ENCODE peak calls at places on chromosome 18, in seven cellular contexts. A is thyroid gland, Z is GM13976, D is fibroblast of villous mesenchyme, B is WERI-Rb-1, T is B cell, S is left ventricle myocardium inferior. C is an unnamed sample.

GRCh38 chr18:74742573-74742972 is 144.9 kb downstream of the ZNF407 start:
- DNase-seq in A (peak), T (no peak), Z (no peak), B (no peak), D (no peak), S (no peak), C (no peak)

GRCh38 chr18:11042247-11042646 is 107.1 kb downstream of the PIEZO2 start:
- DNase-seq in Z (no peak), A (no peak), T (no peak), S (no peak), B (no peak), D (peak), C (no peak)

GRCh38 chr18:62045316-62045715 is 141.5 kb downstream of the PIGN start:
- DNase-seq in D (no peak), B (no peak), S (no peak), A (no peak), T (no peak), Z (no peak), C (no peak)

GRCh38 chr18:6752200-6752873 is 22.8 kb downstream of the ARHGAP28 start:
- DNase-seq in D (peak), A (peak), B (no peak), T (no peak), S (no peak), Z (no peak), C (peak)

GRCh38 chr18:6591491-6591890 is 138.0 kb upstream of the ARHGAP28 start:
- DNase-seq in A (no peak), Z (no peak), D (no peak), B (no peak), S (no peak), T (no peak), C (no peak)

GRCh38 chr18:2716394-2717326 is 61.1 kb downstream of the SMCHD1 start:
- DNase-seq in D (no peak), Z (no peak), S (peak), A (no peak), T (no peak), B (no peak), C (no peak)

GRCh38 chr18:49362431-49362830 is 98.0 kb downstream of the DYM start:
- DNase-seq in S (no peak), A (no peak), Z (no peak), B (no peak), D (no peak), T (no peak), C (no peak)

GRCh38 chr18:32301976-32302743 is 112.3 kb downstream of the MEP1B start:
- DNase-seq in D (peak), T (no peak), B (no peak), Z (peak), S (no peak), A (no peak), C (no peak)

GRCh38 chr18:79631096-79631507 is 48.5 kb upstream of the CTDP1 start:
- DNase-seq in T (no peak), S (no peak), A (no peak), Z (no peak), B (peak), D (no peak), C (no peak)

GRCh38 chr18:36158261-36158867 is 28.7 kb downstream of the ELP2 start:
- DNase-seq in S (no peak), Z (no peak), D (peak), A (no peak), T (peak), B (no peak), C (no peak)

GRCh38 chr18:37564796-37565137 is 831 bp downstream of the CELF4 start:
- DNase-seq in T (no peak), B (no peak), Z (peak), S (peak), D (peak), A (peak), C (peak)

DNA sequence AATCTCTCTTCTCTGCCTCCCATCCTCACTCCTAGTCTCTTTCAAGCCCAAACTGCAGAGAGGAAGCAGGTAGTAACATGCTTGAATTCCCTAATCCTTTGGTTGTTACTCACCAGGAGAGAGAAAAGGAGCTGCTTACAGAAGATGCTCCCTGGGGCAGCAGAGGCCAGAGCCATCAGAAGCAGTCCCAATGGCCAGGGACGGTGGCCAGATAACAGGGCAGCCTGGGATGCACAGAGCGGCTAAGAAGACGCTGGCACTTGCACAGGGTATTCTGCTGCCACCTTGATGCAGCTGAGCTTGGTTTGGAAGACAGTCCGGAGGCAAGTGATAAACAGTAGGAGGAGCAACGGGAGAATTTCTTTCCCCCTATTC is 250 bp downstream of the DSC1 start:
- DNase-seq in D (no peak), B (no peak), A (no peak), S (no peak), T (no peak), Z (no peak), C (no peak)
- TF ChIP-seq CTCF in D (no peak), B (no peak), A (no peak), S (no peak), T (no peak), Z (no peak), C (no peak)

DNA sequence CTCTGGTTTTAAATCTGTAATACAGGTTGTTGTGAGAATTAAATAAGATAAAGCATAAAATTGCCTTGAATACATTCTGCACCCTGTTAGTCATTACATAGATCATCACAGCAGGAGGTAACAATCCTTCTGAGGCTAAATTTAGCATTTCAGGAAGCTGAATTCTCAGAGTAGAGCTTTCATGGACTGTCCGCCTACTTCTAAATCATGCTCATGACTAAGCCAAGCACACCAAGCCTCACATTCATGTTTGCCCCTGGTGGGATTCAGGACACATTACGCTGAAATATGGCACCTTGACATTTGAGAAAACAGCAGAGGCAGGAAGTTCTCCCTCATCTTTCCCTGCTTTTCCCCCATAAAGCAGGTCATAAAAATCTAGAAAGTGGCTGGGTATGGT is 16.6 kb upstream of the PIK3C3 start:
- DNase-seq in A (no peak), S (no peak), Z (no peak), T (no peak), B (no peak), D (peak), C (no peak)
- TF ChIP-seq CTCF in A (no peak), S (no peak), Z (no peak), T (no peak), B (no peak), D (peak), C (peak)

GRCh38 chr18:65936678-65937077 is 185.9 kb downstream of the CDH7 start:
- DNase-seq in B (no peak), S (no peak), A (no peak), D (no peak), T (no peak), Z (no peak), C (no peak)
- TF ChIP-seq CTCF in B (no peak), S (no peak), A (no peak), D (no peak), T (no peak), Z (no peak), C (no peak)

DNA sequence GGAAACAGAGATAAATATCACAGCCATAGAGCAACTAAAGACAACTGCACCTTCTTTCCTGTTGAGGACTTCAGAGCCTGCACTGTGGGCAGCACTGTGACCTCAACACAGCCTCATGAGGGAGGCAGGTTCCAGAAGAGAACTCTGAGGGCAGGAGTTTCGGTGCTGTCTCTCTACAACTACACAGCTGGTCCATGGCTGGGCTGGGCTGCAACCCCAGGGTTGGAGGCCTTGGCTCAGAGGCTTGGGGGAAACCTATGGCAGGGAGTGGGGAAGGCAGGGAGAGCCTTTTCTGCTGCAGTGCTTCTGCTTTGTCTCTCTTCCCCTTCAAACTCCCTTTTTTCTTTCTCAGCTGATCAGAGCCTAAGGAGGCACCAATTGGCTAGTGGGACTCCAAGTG is 66.5 kb downstream of the MRO start:
- DNase-seq in S (no peak), A (no peak), T (no peak), D (no peak), B (no peak), Z (no peak), C (no peak)
- TF ChIP-seq CTCF in S (no peak), A (no peak), T (no peak), D (no peak), B (no peak), Z (no peak), C (no peak)

DNA sequence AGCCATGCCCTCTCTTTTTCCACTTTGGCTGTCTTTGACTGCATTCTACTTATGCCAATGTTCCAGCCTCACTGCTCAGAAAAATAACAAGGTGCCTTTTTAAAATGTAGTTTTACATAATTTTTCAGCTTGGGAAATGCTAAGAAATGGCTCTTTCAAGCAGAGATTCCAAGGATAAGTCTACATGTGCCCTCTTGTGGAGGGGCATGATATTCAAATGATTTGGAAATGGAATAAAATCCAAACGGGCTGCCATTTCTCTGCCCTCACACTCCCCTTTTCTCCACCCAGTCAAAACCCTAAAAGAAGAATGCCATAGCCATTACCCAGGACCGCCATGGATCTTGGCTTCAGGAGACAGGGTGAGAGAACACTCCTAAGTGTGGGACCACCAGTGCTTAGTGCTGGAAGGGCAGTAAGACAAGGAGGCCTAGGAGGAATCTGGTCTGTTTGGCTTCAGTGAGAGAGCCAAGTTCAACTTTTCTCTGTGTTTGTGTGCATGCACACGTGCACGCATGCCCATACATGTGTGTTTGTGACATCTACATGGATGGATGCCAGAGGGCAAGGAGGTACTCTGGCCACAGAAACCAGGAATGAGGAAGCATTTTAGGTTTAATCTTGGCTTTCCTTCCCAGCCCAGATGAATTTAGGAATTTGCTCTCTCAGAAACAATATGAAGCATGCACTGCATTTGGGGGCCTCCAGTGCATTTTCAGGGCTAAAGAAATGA is 174.0 kb upstream of the SLC14A2 start:
- DNase-seq in A (no peak), D (peak), Z (no peak), B (no peak), S (no peak), T (no peak), C (no peak)
- TF ChIP-seq CTCF in A (no peak), D (peak), Z (no peak), B (no peak), S (peak), T (no peak), C (peak)

GRCh38 chr18:13835202-13835601 is 11.3 kb downstream of the MC5R start:
- DNase-seq in T (no peak), D (no peak), B (no peak), Z (no peak), S (no peak), A (no peak), C (no peak)
- TF ChIP-seq CTCF in T (no peak), D (no peak), B (no peak), Z (no peak), S (no peak), A (no peak), C (no peak)

GRCh38 chr18:69898241-69898861 is 49.3 kb downstream of the CD226 start:
- DNase-seq in S (no peak), D (no peak), Z (peak), A (no peak), B (no peak), T (no peak), C (no peak)

GRCh38 chr18:69895081-69896047 is 52.3 kb downstream of the CD226 start:
- DNase-seq in B (no peak), T (peak), A (no peak), D (no peak), Z (no peak), S (no peak), C (no peak)

GRCh38 chr18:69897397-69898108 is 50.1 kb downstream of the CD226 start:
- DNase-seq in D (no peak), T (no peak), A (no peak), Z (peak), S (no peak), B (no peak), C (no peak)

GRCh38 chr18:69906765-69907164 is 40.9 kb downstream of the CD226 start:
- DNase-seq in Z (no peak), T (no peak), S (no peak), A (no peak), D (no peak), B (no peak), C (no peak)

GRCh38 chr18:69900941-69901340 is 46.7 kb downstream of the CD226 start:
- DNase-seq in Z (no peak), B (no peak), T (no peak), D (no peak), S (no peak), A (no peak), C (no peak)
- TF ChIP-seq CTCF in Z (no peak), B (no peak), T (no peak), D (no peak), S (no peak), A (no peak), C (peak)